ENCODE peak calls at places on chromosome 11, in nine cellular contexts. One of them, this sample, is unnamed.

GRCh38 chr11:46345131-46345597 is 2.1 kb upstream of the DGKZ start:
- DNase-seq in T-helper 2 cell treated with Interferon-gamma antibody and Interleukin-4, amounts not matched to agents 5 μg/mL and 100 μg/mL, for 36 hours: no peak
- DNase-seq in stimulated activated CD4-positive, alpha-beta T cell treated with anti-CD3 and anti-CD28 coated beads, Interleukin-12 subunit alpha, Interleukin-12 subunit beta, amount 100 ng/mL, for 48 hours: no peak
- DNase-seq in Calu3: no peak
- DNase-seq in activated T-helper 9 cell treated with anti-CD3 and anti-CD28 coated beads, Interleukin-2, amount 50 U/mL, for 16 hours: no peak
- DNase-seq in NB4: peak; percentile 93
- DNase-seq in MG63: no peak
- DNase-seq in aorta: no peak
- DNase-seq in GM06990: peak; percentile 67
- DNase-seq in this sample: no peak

GRCh38 chr11:111633248-111633647 is 31.0 kb downstream of the SIK2 start:
- DNase-seq in T-helper 2 cell treated with Interferon-gamma antibody and Interleukin-4, amounts not matched to agents 5 μg/mL and 100 μg/mL, for 36 hours: no peak
- DNase-seq in stimulated activated CD4-positive, alpha-beta T cell treated with anti-CD3 and anti-CD28 coated beads, Interleukin-12 subunit alpha, Interleukin-12 subunit beta, amount 100 ng/mL, for 48 hours: no peak
- DNase-seq in Calu3: no peak
- DNase-seq in activated T-helper 9 cell treated with anti-CD3 and anti-CD28 coated beads, Interleukin-2, amount 50 U/mL, for 16 hours: no peak
- DNase-seq in NB4: no peak
- DNase-seq in MG63: no peak
- DNase-seq in aorta: no peak
- DNase-seq in GM06990: no peak
- DNase-seq in this sample: no peak

GRCh38 chr11:19498986-19499669 is 213.5 kb upstream of the NAV2 start:
- DNase-seq in T-helper 2 cell treated with Interferon-gamma antibody and Interleukin-4, amounts not matched to agents 5 μg/mL and 100 μg/mL, for 36 hours: no peak
- DNase-seq in stimulated activated CD4-positive, alpha-beta T cell treated with anti-CD3 and anti-CD28 coated beads, Interleukin-12 subunit alpha, Interleukin-12 subunit beta, amount 100 ng/mL, for 48 hours: no peak
- DNase-seq in Calu3: no peak
- DNase-seq in activated T-helper 9 cell treated with anti-CD3 and anti-CD28 coated beads, Interleukin-2, amount 50 U/mL, for 16 hours: no peak
- DNase-seq in NB4: no peak
- DNase-seq in MG63: peak; percentile 22
- DNase-seq in aorta: no peak
- DNase-seq in GM06990: no peak
- DNase-seq in this sample: no peak

GRCh38 chr11:115636686-115637555 is 132.7 kb upstream of the CADM1 start:
- DNase-seq in T-helper 2 cell treated with Interferon-gamma antibody and Interleukin-4, amounts not matched to agents 5 μg/mL and 100 μg/mL, for 36 hours: no peak
- DNase-seq in stimulated activated CD4-positive, alpha-beta T cell treated with anti-CD3 and anti-CD28 coated beads, Interleukin-12 subunit alpha, Interleukin-12 subunit beta, amount 100 ng/mL, for 48 hours: no peak
- DNase-seq in Calu3: no peak
- DNase-seq in activated T-helper 9 cell treated with anti-CD3 and anti-CD28 coated beads, Interleukin-2, amount 50 U/mL, for 16 hours: no peak
- DNase-seq in NB4: no peak
- DNase-seq in MG63: no peak
- DNase-seq in aorta: no peak
- DNase-seq in GM06990: no peak
- DNase-seq in this sample: no peak

GRCh38 chr11:126607374-126607773 is 251.9 kb downstream of the ST3GAL4 start:
- DNase-seq in T-helper 2 cell treated with Interferon-gamma antibody and Interleukin-4, amounts not matched to agents 5 μg/mL and 100 μg/mL, for 36 hours: no peak
- DNase-seq in stimulated activated CD4-positive, alpha-beta T cell treated with anti-CD3 and anti-CD28 coated beads, Interleukin-12 subunit alpha, Interleukin-12 subunit beta, amount 100 ng/mL, for 48 hours: peak; percentile 5
- DNase-seq in Calu3: peak; percentile 67
- DNase-seq in activated T-helper 9 cell treated with anti-CD3 and anti-CD28 coated beads, Interleukin-2, amount 50 U/mL, for 16 hours: no peak
- DNase-seq in NB4: peak; percentile 51
- DNase-seq in MG63: peak; percentile 68
- DNase-seq in aorta: no peak
- DNase-seq in GM06990: no peak
- DNase-seq in this sample: no peak

GRCh38 chr11:34929794-34930763 is 13.7 kb downstream of the PDHX start:
- DNase-seq in T-helper 2 cell treated with Interferon-gamma antibody and Interleukin-4, amounts not matched to agents 5 μg/mL and 100 μg/mL, for 36 hours: no peak
- DNase-seq in stimulated activated CD4-positive, alpha-beta T cell treated with anti-CD3 and anti-CD28 coated beads, Interleukin-12 subunit alpha, Interleukin-12 subunit beta, amount 100 ng/mL, for 48 hours: no peak
- DNase-seq in Calu3: peak; percentile 67
- DNase-seq in activated T-helper 9 cell treated with anti-CD3 and anti-CD28 coated beads, Interleukin-2, amount 50 U/mL, for 16 hours: no peak
- DNase-seq in NB4: no peak
- DNase-seq in MG63: no peak
- DNase-seq in aorta: no peak
- DNase-seq in GM06990: no peak
- DNase-seq in this sample: no peak

GRCh38 chr11:554824-555499 is 5.6 kb downstream of the LMNTD2 start:
- DNase-seq in T-helper 2 cell treated with Interferon-gamma antibody and Interleukin-4, amounts not matched to agents 5 μg/mL and 100 μg/mL, for 36 hours: peak; percentile 65
- DNase-seq in stimulated activated CD4-positive, alpha-beta T cell treated with anti-CD3 and anti-CD28 coated beads, Interleukin-12 subunit alpha, Interleukin-12 subunit beta, amount 100 ng/mL, for 48 hours: peak; percentile 65
- DNase-seq in Calu3: peak; percentile 81
- DNase-seq in activated T-helper 9 cell treated with anti-CD3 and anti-CD28 coated beads, Interleukin-2, amount 50 U/mL, for 16 hours: peak; percentile 74
- DNase-seq in NB4: peak; percentile 74
- DNase-seq in MG63: peak; percentile 48
- DNase-seq in aorta: peak; percentile 88
- DNase-seq in GM06990: peak; percentile 82
- DNase-seq in this sample: peak; percentile 80

GRCh38 chr11:126134461-126135155 is 71.9 kb upstream of the CDON start:
- DNase-seq in T-helper 2 cell treated with Interferon-gamma antibody and Interleukin-4, amounts not matched to agents 5 μg/mL and 100 μg/mL, for 36 hours: no peak
- DNase-seq in stimulated activated CD4-positive, alpha-beta T cell treated with anti-CD3 and anti-CD28 coated beads, Interleukin-12 subunit alpha, Interleukin-12 subunit beta, amount 100 ng/mL, for 48 hours: no peak
- DNase-seq in Calu3: no peak
- DNase-seq in activated T-helper 9 cell treated with anti-CD3 and anti-CD28 coated beads, Interleukin-2, amount 50 U/mL, for 16 hours: no peak
- DNase-seq in NB4: no peak
- DNase-seq in MG63: no peak
- DNase-seq in aorta: peak; percentile 31
- DNase-seq in GM06990: no peak
- DNase-seq in this sample: no peak

GRCh38 chr11:87076260-87076783 is 38.6 kb downstream of the TMEM135 start:
- DNase-seq in T-helper 2 cell treated with Interferon-gamma antibody and Interleukin-4, amounts not matched to agents 5 μg/mL and 100 μg/mL, for 36 hours: no peak
- DNase-seq in stimulated activated CD4-positive, alpha-beta T cell treated with anti-CD3 and anti-CD28 coated beads, Interleukin-12 subunit alpha, Interleukin-12 subunit beta, amount 100 ng/mL, for 48 hours: no peak
- DNase-seq in Calu3: no peak
- DNase-seq in activated T-helper 9 cell treated with anti-CD3 and anti-CD28 coated beads, Interleukin-2, amount 50 U/mL, for 16 hours: no peak
- DNase-seq in NB4: no peak
- DNase-seq in MG63: no peak
- DNase-seq in aorta: no peak
- DNase-seq in GM06990: no peak
- DNase-seq in this sample: no peak

GRCh38 chr11:113240389-113240788 is 74.0 kb upstream of the TTC12 start:
- DNase-seq in T-helper 2 cell treated with Interferon-gamma antibody and Interleukin-4, amounts not matched to agents 5 μg/mL and 100 μg/mL, for 36 hours: no peak
- DNase-seq in stimulated activated CD4-positive, alpha-beta T cell treated with anti-CD3 and anti-CD28 coated beads, Interleukin-12 subunit alpha, Interleukin-12 subunit beta, amount 100 ng/mL, for 48 hours: no peak
- DNase-seq in Calu3: no peak
- DNase-seq in activated T-helper 9 cell treated with anti-CD3 and anti-CD28 coated beads, Interleukin-2, amount 50 U/mL, for 16 hours: no peak
- DNase-seq in NB4: no peak
- DNase-seq in MG63: no peak
- DNase-seq in aorta: no peak
- DNase-seq in GM06990: no peak
- DNase-seq in this sample: no peak

GRCh38 chr11:134331565-134332188 is at the start of gene GLB1L2:
- DNase-seq in T-helper 2 cell treated with Interferon-gamma antibody and Interleukin-4, amounts not matched to agents 5 μg/mL and 100 μg/mL, for 36 hours: peak; percentile 80
- DNase-seq in stimulated activated CD4-positive, alpha-beta T cell treated with anti-CD3 and anti-CD28 coated beads, Interleukin-12 subunit alpha, Interleukin-12 subunit beta, amount 100 ng/mL, for 48 hours: peak; percentile 66
- DNase-seq in Calu3: peak; percentile 76
- DNase-seq in activated T-helper 9 cell treated with anti-CD3 and anti-CD28 coated beads, Interleukin-2, amount 50 U/mL, for 16 hours: peak; percentile 79
- DNase-seq in NB4: peak; percentile 37
- DNase-seq in MG63: peak; percentile 49
- DNase-seq in aorta: peak; percentile 90
- DNase-seq in GM06990: peak; percentile 74
- DNase-seq in this sample: peak; percentile 78

GRCh38 chr11:102552020-102552419 is 21.5 kb upstream of the MMP7 start:
- DNase-seq in T-helper 2 cell treated with Interferon-gamma antibody and Interleukin-4, amounts not matched to agents 5 μg/mL and 100 μg/mL, for 36 hours: no peak
- DNase-seq in stimulated activated CD4-positive, alpha-beta T cell treated with anti-CD3 and anti-CD28 coated beads, Interleukin-12 subunit alpha, Interleukin-12 subunit beta, amount 100 ng/mL, for 48 hours: no peak
- DNase-seq in Calu3: no peak
- DNase-seq in activated T-helper 9 cell treated with anti-CD3 and anti-CD28 coated beads, Interleukin-2, amount 50 U/mL, for 16 hours: no peak
- DNase-seq in NB4: no peak
- DNase-seq in MG63: no peak
- DNase-seq in aorta: no peak
- DNase-seq in GM06990: no peak
- DNase-seq in this sample: no peak

GRCh38 chr11:96267001-96267489 is 76.0 kb downstream of the MAML2 start:
- DNase-seq in T-helper 2 cell treated with Interferon-gamma antibody and Interleukin-4, amounts not matched to agents 5 μg/mL and 100 μg/mL, for 36 hours: no peak
- DNase-seq in stimulated activated CD4-positive, alpha-beta T cell treated with anti-CD3 and anti-CD28 coated beads, Interleukin-12 subunit alpha, Interleukin-12 subunit beta, amount 100 ng/mL, for 48 hours: no peak
- DNase-seq in Calu3: no peak
- DNase-seq in activated T-helper 9 cell treated with anti-CD3 and anti-CD28 coated beads, Interleukin-2, amount 50 U/mL, for 16 hours: no peak
- DNase-seq in NB4: no peak
- DNase-seq in MG63: no peak
- DNase-seq in aorta: no peak
- DNase-seq in GM06990: no peak
- DNase-seq in this sample: no peak

GRCh38 chr11:118530180-118530682 is 761 bp upstream of the TMEM25 start:
- DNase-seq in T-helper 2 cell treated with Interferon-gamma antibody and Interleukin-4, amounts not matched to agents 5 μg/mL and 100 μg/mL, for 36 hours: no peak
- DNase-seq in stimulated activated CD4-positive, alpha-beta T cell treated with anti-CD3 and anti-CD28 coated beads, Interleukin-12 subunit alpha, Interleukin-12 subunit beta, amount 100 ng/mL, for 48 hours: peak; percentile 1
- DNase-seq in Calu3: no peak
- DNase-seq in activated T-helper 9 cell treated with anti-CD3 and anti-CD28 coated beads, Interleukin-2, amount 50 U/mL, for 16 hours: peak; percentile 3
- DNase-seq in NB4: no peak
- DNase-seq in MG63: no peak
- DNase-seq in aorta: no peak
- DNase-seq in GM06990: no peak
- DNase-seq in this sample: no peak

GRCh38 chr11:70324354-70325115 is 54.0 kb downstream of the PPFIA1 start:
- DNase-seq in T-helper 2 cell treated with Interferon-gamma antibody and Interleukin-4, amounts not matched to agents 5 μg/mL and 100 μg/mL, for 36 hours: no peak
- DNase-seq in stimulated activated CD4-positive, alpha-beta T cell treated with anti-CD3 and anti-CD28 coated beads, Interleukin-12 subunit alpha, Interleukin-12 subunit beta, amount 100 ng/mL, for 48 hours: no peak
- DNase-seq in Calu3: no peak
- DNase-seq in activated T-helper 9 cell treated with anti-CD3 and anti-CD28 coated beads, Interleukin-2, amount 50 U/mL, for 16 hours: no peak
- DNase-seq in NB4: no peak
- DNase-seq in MG63: no peak
- DNase-seq in aorta: no peak
- DNase-seq in GM06990: peak; percentile 30
- DNase-seq in this sample: no peak

GRCh38 chr11:66011785-66012303 is at the start of gene CST6:
- DNase-seq in T-helper 2 cell treated with Interferon-gamma antibody and Interleukin-4, amounts not matched to agents 5 μg/mL and 100 μg/mL, for 36 hours: no peak
- DNase-seq in stimulated activated CD4-positive, alpha-beta T cell treated with anti-CD3 and anti-CD28 coated beads, Interleukin-12 subunit alpha, Interleukin-12 subunit beta, amount 100 ng/mL, for 48 hours: no peak
- DNase-seq in Calu3: peak; percentile 37
- DNase-seq in activated T-helper 9 cell treated with anti-CD3 and anti-CD28 coated beads, Interleukin-2, amount 50 U/mL, for 16 hours: no peak
- DNase-seq in NB4: no peak
- DNase-seq in MG63: no peak
- DNase-seq in aorta: no peak
- DNase-seq in GM06990: no peak
- DNase-seq in this sample: no peak

GRCh38 chr11:108486331-108486730 is 11.9 kb downstream of the POGLUT3 start:
- DNase-seq in T-helper 2 cell treated with Interferon-gamma antibody and Interleukin-4, amounts not matched to agents 5 μg/mL and 100 μg/mL, for 36 hours: no peak
- DNase-seq in stimulated activated CD4-positive, alpha-beta T cell treated with anti-CD3 and anti-CD28 coated beads, Interleukin-12 subunit alpha, Interleukin-12 subunit beta, amount 100 ng/mL, for 48 hours: no peak
- DNase-seq in Calu3: no peak
- DNase-seq in activated T-helper 9 cell treated with anti-CD3 and anti-CD28 coated beads, Interleukin-2, amount 50 U/mL, for 16 hours: no peak
- DNase-seq in NB4: no peak
- DNase-seq in MG63: no peak
- DNase-seq in aorta: no peak
- DNase-seq in GM06990: no peak
- DNase-seq in this sample: no peak

GRCh38 chr11:103486609-103487008 is 377.4 kb downstream of the DYNC2H1 start:
- DNase-seq in T-helper 2 cell treated with Interferon-gamma antibody and Interleukin-4, amounts not matched to agents 5 μg/mL and 100 μg/mL, for 36 hours: no peak
- DNase-seq in stimulated activated CD4-positive, alpha-beta T cell treated with anti-CD3 and anti-CD28 coated beads, Interleukin-12 subunit alpha, Interleukin-12 subunit beta, amount 100 ng/mL, for 48 hours: no peak
- DNase-seq in Calu3: no peak
- DNase-seq in activated T-helper 9 cell treated with anti-CD3 and anti-CD28 coated beads, Interleukin-2, amount 50 U/mL, for 16 hours: no peak
- DNase-seq in NB4: no peak
- DNase-seq in MG63: no peak
- DNase-seq in aorta: no peak
- DNase-seq in GM06990: no peak
- DNase-seq in this sample: no peak

GRCh38 chr11:123742334-123742733 is 874 bp upstream of the ZNF202 start:
- DNase-seq in T-helper 2 cell treated with Interferon-gamma antibody and Interleukin-4, amounts not matched to agents 5 μg/mL and 100 μg/mL, for 36 hours: no peak
- DNase-seq in stimulated activated CD4-positive, alpha-beta T cell treated with anti-CD3 and anti-CD28 coated beads, Interleukin-12 subunit alpha, Interleukin-12 subunit beta, amount 100 ng/mL, for 48 hours: no peak
- DNase-seq in Calu3: no peak
- DNase-seq in activated T-helper 9 cell treated with anti-CD3 and anti-CD28 coated beads, Interleukin-2, amount 50 U/mL, for 16 hours: no peak
- DNase-seq in NB4: peak; percentile 21
- DNase-seq in MG63: no peak
- DNase-seq in aorta: no peak
- DNase-seq in GM06990: no peak
- DNase-seq in this sample: no peak

GRCh38 chr11:69496202-69496557 is 14.7 kb downstream of the LINC01488 start:
- DNase-seq in T-helper 2 cell treated with Interferon-gamma antibody and Interleukin-4, amounts not matched to agents 5 μg/mL and 100 μg/mL, for 36 hours: no peak
- DNase-seq in stimulated activated CD4-positive, alpha-beta T cell treated with anti-CD3 and anti-CD28 coated beads, Interleukin-12 subunit alpha, Interleukin-12 subunit beta, amount 100 ng/mL, for 48 hours: no peak
- DNase-seq in Calu3: no peak
- DNase-seq in activated T-helper 9 cell treated with anti-CD3 and anti-CD28 coated beads, Interleukin-2, amount 50 U/mL, for 16 hours: no peak
- DNase-seq in NB4: no peak
- DNase-seq in MG63: no peak
- DNase-seq in aorta: peak; percentile 71
- DNase-seq in GM06990: no peak
- DNase-seq in this sample: no peak

GRCh38 chr11:32081901-32082300 is 9.0 kb upstream of the RCN1 start:
- DNase-seq in T-helper 2 cell treated with Interferon-gamma antibody and Interleukin-4, amounts not matched to agents 5 μg/mL and 100 μg/mL, for 36 hours: no peak
- DNase-seq in stimulated activated CD4-positive, alpha-beta T cell treated with anti-CD3 and anti-CD28 coated beads, Interleukin-12 subunit alpha, Interleukin-12 subunit beta, amount 100 ng/mL, for 48 hours: no peak
- DNase-seq in Calu3: no peak
- DNase-seq in activated T-helper 9 cell treated with anti-CD3 and anti-CD28 coated beads, Interleukin-2, amount 50 U/mL, for 16 hours: no peak
- DNase-seq in NB4: no peak
- DNase-seq in MG63: no peak
- DNase-seq in aorta: no peak
- DNase-seq in GM06990: no peak
- DNase-seq in this sample: no peak

GRCh38 chr11:14424096-14424495 is 65.1 kb upstream of the RRAS2 start:
- DNase-seq in T-helper 2 cell treated with Interferon-gamma antibody and Interleukin-4, amounts not matched to agents 5 μg/mL and 100 μg/mL, for 36 hours: no peak
- DNase-seq in stimulated activated CD4-positive, alpha-beta T cell treated with anti-CD3 and anti-CD28 coated beads, Interleukin-12 subunit alpha, Interleukin-12 subunit beta, amount 100 ng/mL, for 48 hours: no peak
- DNase-seq in Calu3: no peak
- DNase-seq in activated T-helper 9 cell treated with anti-CD3 and anti-CD28 coated beads, Interleukin-2, amount 50 U/mL, for 16 hours: no peak
- DNase-seq in NB4: no peak
- DNase-seq in MG63: no peak
- DNase-seq in aorta: no peak
- DNase-seq in GM06990: no peak
- DNase-seq in this sample: no peak

GRCh38 chr11:15073361-15074205 is at the start of gene CALCB:
- DNase-seq in T-helper 2 cell treated with Interferon-gamma antibody and Interleukin-4, amounts not matched to agents 5 μg/mL and 100 μg/mL, for 36 hours: peak; percentile 24
- DNase-seq in stimulated activated CD4-positive, alpha-beta T cell treated with anti-CD3 and anti-CD28 coated beads, Interleukin-12 subunit alpha, Interleukin-12 subunit beta, amount 100 ng/mL, for 48 hours: peak; percentile 38
- DNase-seq in Calu3: peak; percentile 33
- DNase-seq in activated T-helper 9 cell treated with anti-CD3 and anti-CD28 coated beads, Interleukin-2, amount 50 U/mL, for 16 hours: no peak
- DNase-seq in NB4: no peak
- DNase-seq in MG63: peak; percentile 23
- DNase-seq in aorta: peak; percentile 81
- DNase-seq in GM06990: no peak
- DNase-seq in this sample: no peak

GRCh38 chr11:120471131-120471530 is 40.4 kb upstream of the GRIK4 start:
- DNase-seq in T-helper 2 cell treated with Interferon-gamma antibody and Interleukin-4, amounts not matched to agents 5 μg/mL and 100 μg/mL, for 36 hours: no peak
- DNase-seq in stimulated activated CD4-positive, alpha-beta T cell treated with anti-CD3 and anti-CD28 coated beads, Interleukin-12 subunit alpha, Interleukin-12 subunit beta, amount 100 ng/mL, for 48 hours: no peak
- DNase-seq in Calu3: no peak
- DNase-seq in activated T-helper 9 cell treated with anti-CD3 and anti-CD28 coated beads, Interleukin-2, amount 50 U/mL, for 16 hours: no peak
- DNase-seq in NB4: no peak
- DNase-seq in MG63: no peak
- DNase-seq in aorta: no peak
- DNase-seq in GM06990: no peak
- DNase-seq in this sample: no peak

GRCh38 chr11:61764606-61765260 is 12.3 kb downstream of the MYRF start:
- DNase-seq in T-helper 2 cell treated with Interferon-gamma antibody and Interleukin-4, amounts not matched to agents 5 μg/mL and 100 μg/mL, for 36 hours: no peak
- DNase-seq in stimulated activated CD4-positive, alpha-beta T cell treated with anti-CD3 and anti-CD28 coated beads, Interleukin-12 subunit alpha, Interleukin-12 subunit beta, amount 100 ng/mL, for 48 hours: no peak
- DNase-seq in Calu3: no peak
- DNase-seq in activated T-helper 9 cell treated with anti-CD3 and anti-CD28 coated beads, Interleukin-2, amount 50 U/mL, for 16 hours: no peak
- DNase-seq in NB4: no peak
- DNase-seq in MG63: no peak
- DNase-seq in aorta: no peak
- DNase-seq in GM06990: no peak
- DNase-seq in this sample: no peak

GRCh38 chr11:97269527-97269926 is 879.7 kb downstream of the JRKL start:
- DNase-seq in T-helper 2 cell treated with Interferon-gamma antibody and Interleukin-4, amounts not matched to agents 5 μg/mL and 100 μg/mL, for 36 hours: no peak
- DNase-seq in stimulated activated CD4-positive, alpha-beta T cell treated with anti-CD3 and anti-CD28 coated beads, Interleukin-12 subunit alpha, Interleukin-12 subunit beta, amount 100 ng/mL, for 48 hours: no peak
- DNase-seq in Calu3: no peak
- DNase-seq in activated T-helper 9 cell treated with anti-CD3 and anti-CD28 coated beads, Interleukin-2, amount 50 U/mL, for 16 hours: no peak
- DNase-seq in NB4: peak; percentile 32
- DNase-seq in MG63: no peak
- DNase-seq in aorta: no peak
- DNase-seq in GM06990: no peak
- DNase-seq in this sample: no peak

GRCh38 chr11:64923944-64924909 is at the start of gene PPP2R5B:
- DNase-seq in T-helper 2 cell treated with Interferon-gamma antibody and Interleukin-4, amounts not matched to agents 5 μg/mL and 100 μg/mL, for 36 hours: peak; percentile 89
- DNase-seq in stimulated activated CD4-positive, alpha-beta T cell treated with anti-CD3 and anti-CD28 coated beads, Interleukin-12 subunit alpha, Interleukin-12 subunit beta, amount 100 ng/mL, for 48 hours: peak; percentile 86
- DNase-seq in Calu3: peak; percentile 87
- DNase-seq in activated T-helper 9 cell treated with anti-CD3 and anti-CD28 coated beads, Interleukin-2, amount 50 U/mL, for 16 hours: peak; percentile 89
- DNase-seq in NB4: peak; percentile 94
- DNase-seq in MG63: peak; percentile 95
- DNase-seq in aorta: peak; percentile 97
- DNase-seq in GM06990: peak; percentile 88
- DNase-seq in this sample: peak; percentile 91

GRCh38 chr11:119319136-119319701 is 2.3 kb upstream of the MCAM start:
- DNase-seq in T-helper 2 cell treated with Interferon-gamma antibody and Interleukin-4, amounts not matched to agents 5 μg/mL and 100 μg/mL, for 36 hours: no peak
- DNase-seq in stimulated activated CD4-positive, alpha-beta T cell treated with anti-CD3 and anti-CD28 coated beads, Interleukin-12 subunit alpha, Interleukin-12 subunit beta, amount 100 ng/mL, for 48 hours: no peak
- DNase-seq in Calu3: no peak
- DNase-seq in activated T-helper 9 cell treated with anti-CD3 and anti-CD28 coated beads, Interleukin-2, amount 50 U/mL, for 16 hours: no peak
- DNase-seq in NB4: no peak
- DNase-seq in MG63: no peak
- DNase-seq in aorta: no peak
- DNase-seq in GM06990: no peak
- DNase-seq in this sample: no peak

GRCh38 chr11:84437129-84438123 is 1151.3 kb upstream of the CCDC90B start:
- DNase-seq in T-helper 2 cell treated with Interferon-gamma antibody and Interleukin-4, amounts not matched to agents 5 μg/mL and 100 μg/mL, for 36 hours: no peak
- DNase-seq in stimulated activated CD4-positive, alpha-beta T cell treated with anti-CD3 and anti-CD28 coated beads, Interleukin-12 subunit alpha, Interleukin-12 subunit beta, amount 100 ng/mL, for 48 hours: no peak
- DNase-seq in Calu3: peak; percentile 39
- DNase-seq in activated T-helper 9 cell treated with anti-CD3 and anti-CD28 coated beads, Interleukin-2, amount 50 U/mL, for 16 hours: no peak
- DNase-seq in NB4: no peak
- DNase-seq in MG63: no peak
- DNase-seq in aorta: no peak
- DNase-seq in GM06990: peak; percentile 11
- DNase-seq in this sample: no peak

GRCh38 chr11:24575392-24575791 is 78.5 kb downstream of the LUZP2 start:
- DNase-seq in T-helper 2 cell treated with Interferon-gamma antibody and Interleukin-4, amounts not matched to agents 5 μg/mL and 100 μg/mL, for 36 hours: no peak
- DNase-seq in stimulated activated CD4-positive, alpha-beta T cell treated with anti-CD3 and anti-CD28 coated beads, Interleukin-12 subunit alpha, Interleukin-12 subunit beta, amount 100 ng/mL, for 48 hours: no peak
- DNase-seq in Calu3: no peak
- DNase-seq in activated T-helper 9 cell treated with anti-CD3 and anti-CD28 coated beads, Interleukin-2, amount 50 U/mL, for 16 hours: no peak
- DNase-seq in NB4: no peak
- DNase-seq in MG63: no peak
- DNase-seq in aorta: no peak
- DNase-seq in GM06990: no peak
- DNase-seq in this sample: no peak

GRCh38 chr11:71332046-71332445 is 79.7 kb upstream of the SHANK2 start:
- DNase-seq in T-helper 2 cell treated with Interferon-gamma antibody and Interleukin-4, amounts not matched to agents 5 μg/mL and 100 μg/mL, for 36 hours: no peak
- DNase-seq in stimulated activated CD4-positive, alpha-beta T cell treated with anti-CD3 and anti-CD28 coated beads, Interleukin-12 subunit alpha, Interleukin-12 subunit beta, amount 100 ng/mL, for 48 hours: no peak
- DNase-seq in Calu3: no peak
- DNase-seq in activated T-helper 9 cell treated with anti-CD3 and anti-CD28 coated beads, Interleukin-2, amount 50 U/mL, for 16 hours: no peak
- DNase-seq in NB4: no peak
- DNase-seq in MG63: no peak
- DNase-seq in aorta: peak; percentile 30
- DNase-seq in GM06990: no peak
- DNase-seq in this sample: no peak

This sample was measured in stimulated activated naive CD4-positive, alpha-beta T cell treated with Interleukin-2 at 50 U/mL for 16 hours.